ENCODE peak calls at places on chromosomes 6 and 20, in four cellular contexts. I, O, S and Z are unnamed samples. For H3K4me1, the result is how much of the 10 kb centered on the place peaks cover.

GRCh38 chr6:75422024-75422639 is 71.5 kb downstream of the FILIP1 start:
- DNase-seq in O (no peak), S (no peak), I (no peak), Z (no peak)

GRCh38 chr20:37406010-37406998 is 60.4 kb downstream of the SRC start:
- DNase-seq in O (peak), S (peak), I (no peak), Z (peak)

GRCh38 chr6:165659945-165660862 is 2.8 kb downstream of the PDE10A start:
- DNase-seq in O (no peak), S (no peak), I (no peak), Z (peak)

GRCh38 chr20:36836591-36837329 is 39.2 kb upstream of the TLDC2 start:
- DNase-seq in O (peak), S (peak), I (no peak), Z (peak)

GRCh38 chr6:16704706-16705402 is 56.4 kb downstream of the ATXN1 start:
- DNase-seq in I (no peak), S (no peak), O (no peak), Z (no peak)

GRCh38 chr20:36197271-36197670 is 39.0 kb upstream of the AAR2 start:
- DNase-seq in S (no peak), O (no peak), I (no peak), Z (no peak)

GRCh38 chr6:7505196-7505699 is 36.2 kb upstream of the DSP start:
- DNase-seq in O (peak), I (no peak), S (no peak), Z (no peak)

GRCh38 chr20:61748376-61748775 is 317.3 kb downstream of the TAF4 start:
- DNase-seq in O (no peak), S (no peak), I (no peak), Z (no peak)

GRCh38 chr20:17518339-17519052 is 12.7 kb downstream of the BFSP1 start:
- DNase-seq in O (peak), I (no peak), S (peak), Z (no peak)

GRCh38 chr6:2738373-2738979 is 12.2 kb downstream of the MYLK4 start:
- DNase-seq in S (peak), I (peak), O (peak), Z (no peak)

GRCh38 chr6:2658788-2659187 is 91.9 kb downstream of the MYLK4 start:
- DNase-seq in I (no peak), O (no peak), S (peak), Z (no peak)

GRCh38 chr6:169501777-169502313 is 200.0 kb downstream of the WDR27 start:
- DNase-seq in I (no peak), S (no peak), O (no peak), Z (no peak)

GRCh38 chr6:20433321-20433720 is 31.6 kb downstream of the E2F3 start:
- DNase-seq in O (no peak), I (no peak), S (no peak), Z (no peak)

GRCh38 chr20:46741924-46742692 is 32.7 kb downstream of the SLC2A10 start:
- DNase-seq in O (no peak), I (no peak), S (no peak), Z (no peak)

GRCh38 chr6:44067073-44067759 is 60.0 kb downstream of the MRPL14 start:
- DNase-seq in S (no peak), I (no peak), O (no peak), Z (no peak)

GRCh38 chr6:34506718-34507117 is 40.8 kb downstream of the PACSIN1 start:
- DNase-seq in I (no peak), O (no peak), S (no peak), Z (no peak)

GRCh38 chr20:37361336-37361735 is 15.4 kb downstream of the SRC start:
- DNase-seq in I (no peak), S (no peak), O (no peak), Z (no peak)

GRCh38 chr6:12560315-12560714 is 156.3 kb upstream of the PHACTR1 start:
- DNase-seq in O (no peak), I (no peak), S (no peak), Z (no peak)

GRCh38 chr6:3283241-3283640 is 24.5 kb downstream of the PSMG4 start:
- DNase-seq in O (no peak), I (peak), S (no peak), Z (no peak)

GRCh38 chr6:101728388-101728787 is 334.9 kb downstream of the GRIK2 start:
- DNase-seq in O (no peak), I (no peak), S (no peak), Z (no peak)

GRCh38 chr20:3660262-3661059 is 2.7 kb downstream of the GFRA4 start:
- DNase-seq in S (no peak), I (peak), O (no peak), Z (no peak)

GRCh38 chr6:160137989-160138835 is 16.6 kb downstream of the SLC22A1 start:
- DNase-seq in I (peak), S (peak), O (peak), Z (no peak)

GRCh38 chr20:49700411-49701185 is 13.1 kb downstream of the B4GALT5 start:
- DNase-seq in O (no peak), S (no peak), I (no peak), Z (no peak)

GRCh38 chr6:35727206-35727934 is 9.5 kb upstream of the ARMC12 start:
- DNase-seq in O (peak), S (peak), I (peak), Z (peak)

GRCh38 chr6:42618686-42619085 is 54.9 kb downstream of the UBR2 start:
- DNase-seq in I (no peak), O (no peak), S (no peak), Z (no peak)

GRCh38 chr6:114187563-114187962 is 155.3 kb downstream of the HS3ST5 start:
- DNase-seq in I (no peak), O (no peak), S (no peak), Z (no peak)

GRCh38 chr6:116113386-116113785 is 12.5 kb downstream of the COL10A1 start:
- DNase-seq in S (no peak), I (no peak), O (no peak), Z (no peak)

GRCh38 chr6:42340516-42340915 is 111.2 kb downstream of the TRERF1 start:
- DNase-seq in I (no peak), S (no peak), O (no peak), Z (no peak)

GRCh38 chr20:325043-325888 is at the start of gene SOX12:
- DNase-seq in S (peak), I (peak), O (peak), Z (peak)

GRCh38 chr6:153167026-153167891 is 36.2 kb upstream of the RGS17 start:
- DNase-seq in O (no peak), I (no peak), S (no peak), Z (no peak)

GRCh38 chr6:109772961-109773431 is 81.9 kb downstream of the FIG4 start:
- DNase-seq in I (no peak), S (no peak), O (no peak), Z (peak)

GRCh38 chr6:163420315-163420667 is 5.8 kb downstream of the QKI start:
- DNase-seq in S (no peak), O (no peak), I (no peak), Z (no peak)

GRCh38 chr6:167676666-167677421 is 149.9 kb upstream of the AFDN start:
- DNase-seq in S (no peak), O (peak), I (no peak), Z (no peak)

GRCh38 chr6:103879800-103880199 is 979.9 kb downstream of the HACE1 start:
- DNase-seq in I (no peak), S (no peak), O (no peak), Z (no peak)

GRCh38 chr20:54139188-54139587 is 34.6 kb downstream of the CYP24A1 start:
- DNase-seq in O (no peak), S (no peak), I (no peak), Z (no peak)

GRCh38 chr6:1028744-1029143 is 283.2 kb upstream of the FOXQ1 start:
- DNase-seq in O (no peak), S (no peak), I (no peak), Z (no peak)

GRCh38 chr6:125533710-125534397 is 215.6 kb upstream of the HEY2 start:
- DNase-seq in O (peak), S (no peak), I (no peak), Z (no peak)

GRCh38 chr20:21509597-21510331 is 4.1 kb downstream of the NKX2-2 start:
- DNase-seq in S (no peak), O (peak), I (no peak), Z (no peak)

GRCh38 chr6:106192824-106193223 is 106.7 kb downstream of the PRDM1 start:
- DNase-seq in O (no peak), I (no peak), S (no peak), Z (no peak)

DNA sequence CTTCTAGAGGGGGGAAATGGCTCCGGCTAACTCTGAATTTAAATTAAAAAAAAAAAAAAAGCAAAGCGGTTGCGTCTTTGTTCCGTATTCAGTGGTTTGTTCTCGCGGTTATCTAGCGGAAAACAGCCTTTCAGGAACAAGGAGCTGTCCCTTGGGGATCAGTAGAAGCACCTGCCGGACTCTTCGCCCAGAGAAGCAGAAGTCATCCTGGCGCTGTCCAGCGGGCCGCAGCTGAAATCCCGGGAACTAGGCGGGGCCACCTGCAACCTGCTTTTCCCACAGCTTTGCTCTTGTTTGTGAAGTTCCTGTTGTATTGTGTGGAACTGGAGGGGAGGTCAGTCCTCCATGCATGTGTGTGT is 43.9 kb upstream of the GJE1 start:
- DNase-seq in O (peak), I (no peak), S (no peak), Z (no peak)
- H3K4me3 ChIP-seq in O (no peak), I (no peak), S (no peak), Z (no peak)

DNA sequence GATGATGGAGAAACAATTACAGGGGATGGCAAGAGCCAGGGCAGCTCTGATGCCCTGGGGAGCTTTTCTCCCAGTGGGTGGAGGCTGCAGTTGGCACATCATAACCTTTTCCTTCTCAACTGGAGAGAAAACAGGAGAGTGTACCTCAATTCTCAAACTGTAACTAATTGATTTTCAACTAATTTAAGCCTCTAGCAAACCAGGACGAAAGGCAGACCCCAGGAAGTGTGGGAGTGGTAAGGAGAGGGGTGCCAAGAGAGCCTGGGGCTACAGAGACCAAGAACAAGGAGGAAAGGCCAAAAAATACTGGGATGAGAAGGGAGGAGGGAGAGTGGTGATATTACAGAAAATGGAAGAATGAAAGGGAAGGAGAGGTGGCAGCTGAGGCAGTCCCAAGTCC is 5.7 kb downstream of the BMP5 start:
- DNase-seq in I (no peak), O (no peak), S (no peak), Z (no peak)
- H3K4me1 ChIP-seq in I (under half), O (under half), S (under half), Z (under half)

DNA sequence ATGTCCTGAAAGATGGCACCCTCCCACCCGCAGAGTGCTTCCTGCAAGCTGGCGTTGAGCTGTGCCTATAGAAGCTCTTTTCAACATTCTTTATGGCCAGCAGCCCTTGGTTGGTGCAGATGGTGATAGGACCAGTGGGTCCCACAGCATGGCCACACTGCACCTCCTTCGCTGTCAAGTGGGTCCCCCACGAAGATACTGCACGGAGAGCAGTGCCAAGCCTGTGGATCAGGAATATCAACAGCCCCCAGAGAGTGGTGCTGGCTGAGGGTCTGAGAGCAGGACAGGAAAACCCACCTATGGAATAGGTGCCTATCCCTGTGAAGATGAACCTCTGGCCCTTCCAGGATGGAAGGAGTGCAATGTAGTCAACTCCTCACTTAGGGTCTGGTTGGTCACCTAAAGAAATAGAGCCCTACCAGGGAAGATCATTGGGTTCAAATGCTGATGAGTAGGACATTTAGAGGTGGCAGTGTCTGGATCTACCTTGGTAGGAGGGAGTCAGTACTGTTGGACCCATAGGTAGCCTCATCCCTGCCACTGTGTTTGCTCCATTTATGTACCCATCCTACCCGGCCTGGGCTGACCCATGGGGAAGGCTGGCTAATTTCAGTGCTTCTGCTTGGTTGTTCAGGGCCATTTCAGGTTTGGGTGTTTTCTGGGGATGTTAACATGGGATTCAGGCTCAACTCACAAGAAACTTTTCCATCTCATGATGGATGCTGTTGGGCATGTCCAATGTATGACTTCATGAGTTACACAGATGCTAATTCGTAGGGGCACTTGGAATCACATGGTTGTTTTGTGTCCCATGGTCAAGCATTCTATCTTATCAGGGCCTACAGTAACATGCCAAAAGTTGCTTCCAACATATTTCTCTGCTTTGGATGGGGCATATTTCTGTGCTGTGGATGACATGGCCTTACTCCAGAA is 33.4 kb upstream of the MICB start:
- DNase-seq in O (no peak), S (no peak), I (no peak), Z (no peak)
- H3K4me3 ChIP-seq in O (peak), S (peak), I (no peak), Z (peak)

DNA sequence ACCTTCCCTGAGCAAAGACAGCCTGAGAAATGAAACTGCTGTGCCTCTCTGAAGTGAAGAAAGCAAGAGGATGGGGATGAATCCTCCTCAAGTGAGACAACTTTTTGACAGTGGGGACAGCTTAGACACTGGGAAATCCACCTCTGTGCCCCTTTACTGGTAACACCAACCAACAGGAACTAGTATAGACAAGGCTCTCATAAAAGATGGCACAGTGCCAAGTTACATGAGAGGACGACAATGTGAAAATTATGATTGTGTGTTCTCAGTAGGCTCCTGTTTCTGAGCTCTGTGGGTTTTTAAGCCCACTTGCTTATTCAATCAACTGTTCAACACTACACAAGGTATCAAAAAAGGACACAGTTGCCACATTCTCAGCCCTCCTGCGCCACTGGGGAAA is 41.6 kb upstream of the LYRM2 start:
- DNase-seq in S (no peak), O (no peak), I (no peak), Z (no peak)
- H3K4me1 ChIP-seq in S (under half), O (under half), I (under half), Z (under half)

DNA sequence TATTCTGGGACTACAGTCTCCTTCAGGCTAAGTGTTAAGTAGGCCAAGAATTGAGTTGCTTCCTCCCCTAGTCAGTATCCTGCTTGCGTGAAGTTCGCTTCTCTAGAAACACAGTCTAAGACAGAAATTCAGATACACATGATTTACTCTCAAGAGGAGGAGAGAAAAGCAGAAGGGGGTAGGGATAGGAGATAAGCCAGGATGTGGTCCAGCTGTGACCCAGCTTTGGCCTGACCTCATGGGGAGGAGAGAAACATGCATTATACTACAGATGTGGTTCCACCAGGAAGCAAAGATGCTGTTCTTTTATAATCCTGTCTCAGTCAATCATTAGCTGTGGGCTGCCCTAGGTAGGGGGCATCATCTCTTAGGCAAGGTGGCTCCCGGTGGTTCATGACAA is 167.2 kb upstream of the BMP2 start:
- DNase-seq in S (no peak), O (no peak), I (no peak), Z (no peak)
- H3K4me3 ChIP-seq in S (no peak), O (no peak), I (no peak), Z (no peak)

DNA sequence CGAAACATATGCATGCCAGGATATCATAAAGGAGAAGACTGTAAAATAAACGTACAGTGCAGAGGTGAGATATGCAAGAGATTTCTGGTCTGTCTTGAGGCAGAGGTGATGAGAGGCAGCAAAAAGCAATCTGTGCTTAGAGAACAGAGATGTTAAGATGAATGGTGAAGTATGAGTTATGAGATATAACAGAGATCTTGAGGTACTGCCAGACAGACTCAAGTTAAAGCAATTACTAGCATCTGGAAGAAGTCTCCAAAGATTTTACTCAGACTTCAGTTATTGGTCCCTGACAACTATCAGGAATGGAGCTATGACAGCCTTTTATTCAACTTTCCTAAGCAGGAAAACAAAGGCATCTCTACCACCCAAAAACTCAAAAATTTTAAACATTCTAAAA is 122.8 kb upstream of the DST start:
- DNase-seq in I (no peak), O (no peak), S (no peak), Z (no peak)
- H3K4me1 ChIP-seq in I (under half), O (under half), S (under half), Z (under half)

DNA sequence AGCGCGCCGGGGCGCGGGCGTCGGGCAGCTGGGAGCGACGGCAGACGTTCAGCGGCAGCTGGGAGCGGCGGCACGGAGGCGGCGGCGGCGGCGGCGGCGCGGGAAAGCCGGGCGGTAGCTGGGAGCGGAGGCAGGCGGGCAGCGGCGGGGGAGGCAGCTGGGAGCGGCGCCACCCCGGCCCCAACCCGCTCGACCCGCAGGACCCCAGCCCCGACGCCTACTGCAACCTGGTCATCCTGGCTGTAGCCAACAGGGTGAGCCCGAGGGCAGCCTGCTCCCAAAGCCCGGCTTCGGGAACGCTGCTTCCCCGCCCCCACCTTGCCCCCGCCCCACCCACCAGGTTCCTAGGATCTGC is 8.9 kb downstream of the CCM2L start:
- DNase-seq in O (no peak), S (no peak), I (no peak), Z (peak)
- H3K4me3 ChIP-seq in O (no peak), S (peak), I (peak), Z (peak)